ENCODE peak calls at places on chromosome 22, in seven cellular contexts. One of them, this sample, is unnamed.

GRCh38 chr22:39130892-39131855 is 21.3 kb downstream of the CBX7 start:
- DNase-seq in fibroblast of pulmonary artery: no peak
- DNase-seq in NCI-H524: no peak
- DNase-seq in astrocyte of the spinal cord: no peak
- DNase-seq in GM23248: peak; percentile 9
- DNase-seq in iPS DF 19.7: no peak
- DNase-seq in OCI-LY7: no peak
- DNase-seq in this sample: peak; percentile 72

GRCh38 chr22:25362883-25363240 is 143.4 kb downstream of the CRYBB2 start:
- DNase-seq in fibroblast of pulmonary artery: no peak
- DNase-seq in NCI-H524: no peak
- DNase-seq in astrocyte of the spinal cord: no peak
- DNase-seq in GM23248: no peak
- DNase-seq in iPS DF 19.7: no peak
- DNase-seq in OCI-LY7: no peak
- DNase-seq in this sample: peak; percentile 54

GRCh38 chr22:37476389-37477329 is 9.5 kb downstream of the MFNG start:
- DNase-seq in fibroblast of pulmonary artery: no peak
- DNase-seq in NCI-H524: no peak
- DNase-seq in astrocyte of the spinal cord: no peak
- DNase-seq in GM23248: no peak
- DNase-seq in iPS DF 19.7: no peak
- DNase-seq in OCI-LY7: peak; percentile 96
- DNase-seq in this sample: no peak

GRCh38 chr22:31958625-31959239 is 14.4 kb downstream of the YWHAH start:
- DNase-seq in fibroblast of pulmonary artery: no peak
- DNase-seq in NCI-H524: no peak
- DNase-seq in astrocyte of the spinal cord: no peak
- DNase-seq in GM23248: no peak
- DNase-seq in iPS DF 19.7: no peak
- DNase-seq in OCI-LY7: no peak
- DNase-seq in this sample: peak; percentile 39

GRCh38 chr22:49604732-49605302 is 222.9 kb downstream of the BRD1 start:
- DNase-seq in fibroblast of pulmonary artery: no peak
- DNase-seq in NCI-H524: peak; percentile 58
- DNase-seq in astrocyte of the spinal cord: no peak
- DNase-seq in GM23248: no peak
- DNase-seq in iPS DF 19.7: no peak
- DNase-seq in OCI-LY7: no peak
- DNase-seq in this sample: no peak

GRCh38 chr22:30828187-30829155 is 133.8 kb downstream of the OSBP2 start:
- DNase-seq in fibroblast of pulmonary artery: no peak
- DNase-seq in NCI-H524: no peak
- DNase-seq in astrocyte of the spinal cord: no peak
- DNase-seq in GM23248: no peak
- DNase-seq in iPS DF 19.7: no peak
- DNase-seq in OCI-LY7: no peak
- DNase-seq in this sample: no peak

GRCh38 chr22:39723463-39723862 is 152.9 kb downstream of the CACNA1I start:
- DNase-seq in fibroblast of pulmonary artery: no peak
- DNase-seq in NCI-H524: no peak
- DNase-seq in astrocyte of the spinal cord: no peak
- DNase-seq in GM23248: no peak
- DNase-seq in iPS DF 19.7: no peak
- DNase-seq in OCI-LY7: no peak
- DNase-seq in this sample: peak; percentile 43

GRCh38 chr22:38318792-38319773 is 1.9 kb upstream of the CSNK1E start:
- DNase-seq in fibroblast of pulmonary artery: no peak
- DNase-seq in NCI-H524: no peak
- DNase-seq in astrocyte of the spinal cord: no peak
- DNase-seq in GM23248: no peak
- DNase-seq in iPS DF 19.7: no peak
- DNase-seq in OCI-LY7: no peak
- DNase-seq in this sample: no peak

GRCh38 chr22:49237703-49238102 is 590.0 kb downstream of the BRD1 start:
- DNase-seq in fibroblast of pulmonary artery: no peak
- DNase-seq in NCI-H524: no peak
- DNase-seq in astrocyte of the spinal cord: no peak
- DNase-seq in GM23248: no peak
- DNase-seq in iPS DF 19.7: no peak
- DNase-seq in OCI-LY7: no peak
- DNase-seq in this sample: no peak

GRCh38 chr22:48968201-48968959 is 859.3 kb downstream of the BRD1 start:
- DNase-seq in fibroblast of pulmonary artery: no peak
- DNase-seq in NCI-H524: peak; percentile 24
- DNase-seq in astrocyte of the spinal cord: no peak
- DNase-seq in GM23248: no peak
- DNase-seq in iPS DF 19.7: no peak
- DNase-seq in OCI-LY7: peak; percentile 17
- DNase-seq in this sample: peak; percentile 51

GRCh38 chr22:29060931-29061330 is 700 bp downstream of the C22orf31 start:
- DNase-seq in fibroblast of pulmonary artery: no peak
- DNase-seq in NCI-H524: no peak
- DNase-seq in astrocyte of the spinal cord: no peak
- DNase-seq in GM23248: no peak
- DNase-seq in iPS DF 19.7: no peak
- DNase-seq in OCI-LY7: no peak
- DNase-seq in this sample: no peak

GRCh38 chr22:47724751-47725150 is 962.3 kb downstream of the TBC1D22A start:
- DNase-seq in fibroblast of pulmonary artery: no peak
- DNase-seq in NCI-H524: no peak
- DNase-seq in astrocyte of the spinal cord: no peak
- DNase-seq in GM23248: no peak
- DNase-seq in iPS DF 19.7: no peak
- DNase-seq in OCI-LY7: no peak
- DNase-seq in this sample: no peak

GRCh38 chr22:25744694-25745093 is 2.7 kb downstream of the MYO18B start:
- DNase-seq in fibroblast of pulmonary artery: no peak
- DNase-seq in NCI-H524: no peak
- DNase-seq in astrocyte of the spinal cord: no peak
- DNase-seq in GM23248: no peak
- DNase-seq in iPS DF 19.7: no peak
- DNase-seq in OCI-LY7: no peak
- DNase-seq in this sample: no peak

GRCh38 chr22:21858025-21858764 is 9.2 kb downstream of the MAPK1 start:
- DNase-seq in fibroblast of pulmonary artery: no peak
- DNase-seq in NCI-H524: no peak
- DNase-seq in astrocyte of the spinal cord: no peak
- DNase-seq in GM23248: no peak
- DNase-seq in iPS DF 19.7: no peak
- DNase-seq in OCI-LY7: no peak
- DNase-seq in this sample: no peak